ENCODE peak calls at places on chromosomes 13 and 19, in six cellular contexts. D is uterus, C is fibroblast of pulmonary artery, Q is bronchial epithelial cell, S is nephron progenitor cell, E is MCF 10A. U is an unnamed sample.

GRCh38 chr19:45667620-45668341 is at the start of gene GIPR:
- DNase-seq in D (no peak), C (no peak), Q (peak; percentile 85), S (peak; percentile 77), E (peak; percentile 55), U (no peak)

GRCh38 chr13:101398920-101399319 is 17.4 kb downstream of the NALCN start:
- DNase-seq in D (no peak), C (peak; percentile 20), Q (peak; percentile 12), S (no peak), E (no peak), U (no peak)

GRCh38 chr13:28679628-28680027 is 20.7 kb downstream of the POMP start:
- DNase-seq in D (no peak), C (peak; percentile 47), Q (peak; percentile 29), S (no peak), E (peak; percentile 27), U (no peak)

GRCh38 chr19:18135712-18136584 is 17.0 kb upstream of the PIK3R2 start:
- DNase-seq in D (no peak), C (no peak), Q (no peak), S (no peak), E (peak; percentile 41), U (no peak)

GRCh38 chr13:83941669-83942335 is 59.5 kb upstream of the SLITRK1 start:
- DNase-seq in D (no peak), C (no peak), Q (peak; percentile 92), S (no peak), E (peak; percentile 57), U (no peak)

GRCh38 chr19:8363803-8364771 is at the start of gene ANGPTL4:
- DNase-seq in D (peak; percentile 80), C (peak; percentile 88), Q (peak; percentile 41), S (peak; percentile 74), E (peak; percentile 89), U (no peak)

GRCh38 chr13:93318538-93318937 is 91.9 kb downstream of the GPC6 start:
- DNase-seq in D (no peak), C (peak; percentile 67), Q (peak; percentile 50), S (no peak), E (peak; percentile 67), U (no peak)

GRCh38 chr13:49499889-49500660 is 4.3 kb downstream of the PHF11 start:
- DNase-seq in D (no peak), C (peak; percentile 58), Q (peak; percentile 30), S (no peak), E (peak; percentile 31), U (no peak)

GRCh38 chr13:20721454-20722357 is 18.2 kb downstream of the IL17D start:
- DNase-seq in D (peak; percentile 39), C (peak; percentile 60), Q (peak; percentile 53), S (peak; percentile 35), E (peak; percentile 45), U (no peak)

GRCh38 chr19:1213391-1214286 is 8.1 kb downstream of the STK11 start:
- DNase-seq in D (peak; percentile 60), C (peak; percentile 73), Q (peak; percentile 96), S (peak; percentile 48), E (peak; percentile 91), U (no peak)

GRCh38 chr13:40786568-40786996 is 2.8 kb upstream of the SLC25A15 start:
- DNase-seq in D (no peak), C (peak; percentile 22), Q (no peak), S (no peak), E (no peak), U (no peak)

GRCh38 chr13:111415216-111415615 is 94.8 kb downstream of the TEX29 start:
- DNase-seq in D (no peak), C (no peak), Q (no peak), S (no peak), E (no peak), U (no peak)

GRCh38 chr13:73984949-73985691 is 149.1 kb downstream of the KLF12 start:
- DNase-seq in D (no peak), C (peak; percentile 36), Q (no peak), S (no peak), E (no peak), U (no peak)

GRCh38 chr13:100506600-100507422 is 81.8 kb downstream of the GGACT start:
- DNase-seq in D (no peak), C (no peak), Q (no peak), S (no peak), E (no peak), U (no peak)

GRCh38 chr19:45125360-45125759 is 32.4 kb downstream of the PPP1R37 start:
- DNase-seq in D (no peak), C (no peak), Q (no peak), S (no peak), E (no peak), U (no peak)

GRCh38 chr19:30557927-30558557 is 185.9 kb downstream of the ZNF536 start:
- DNase-seq in D (no peak), C (no peak), Q (no peak), S (no peak), E (no peak), U (no peak)

GRCh38 chr13:109803822-109804221 is 17.4 kb upstream of the IRS2 start:
- DNase-seq in D (no peak), C (no peak), Q (no peak), S (no peak), E (no peak), U (no peak)

GRCh38 chr19:6766357-6767080 is 716 bp downstream of the SH2D3A start:
- DNase-seq in D (no peak), C (no peak), Q (peak; percentile 59), S (no peak), E (peak; percentile 50), U (no peak)

GRCh38 chr19:10788146-10788545 is 47.9 kb downstream of the TMED1 start:
- DNase-seq in D (no peak), C (no peak), Q (no peak), S (no peak), E (no peak), U (no peak)

GRCh38 chr13:97212540-97213146 is 9.5 kb upstream of the MBNL2 start:
- DNase-seq in D (no peak), C (peak; percentile 61), Q (peak; percentile 38), S (no peak), E (peak; percentile 75), U (no peak)

GRCh38 chr19:53644061-53644816 is 12.4 kb downstream of the DPRX start:
- DNase-seq in D (no peak), C (no peak), Q (no peak), S (no peak), E (no peak), U (no peak)

GRCh38 chr19:9128171-9128570 is 1.4 kb upstream of the OR7G3 start:
- DNase-seq in D (no peak), C (peak; percentile 88), Q (peak; percentile 58), S (no peak), E (peak; percentile 52), U (no peak)

GRCh38 chr13:41813426-41813825 is 147.5 kb downstream of the VWA8 start:
- DNase-seq in D (no peak), C (peak; percentile 31), Q (peak; percentile 9), S (no peak), E (no peak), U (no peak)

GRCh38 chr13:104571161-104571889 is 1505.1 kb upstream of the SLC10A2 start:
- DNase-seq in D (peak; percentile 39), C (peak; percentile 92), Q (peak; percentile 89), S (peak; percentile 60), E (peak; percentile 80), U (no peak)

GRCh38 chr19:30428281-30428680 is 56.1 kb downstream of the ZNF536 start:
- DNase-seq in D (no peak), C (no peak), Q (no peak), S (no peak), E (no peak), U (no peak)

GRCh38 chr13:24612726-24613125 is 67.5 kb upstream of the ATP12A start:
- DNase-seq in D (no peak), C (no peak), Q (no peak), S (no peak), E (no peak), U (no peak)
- TF ChIP-seq CTCF in D (no peak), C (no peak), Q (no peak), S (no peak), E (no peak), U (no peak)

DNA sequence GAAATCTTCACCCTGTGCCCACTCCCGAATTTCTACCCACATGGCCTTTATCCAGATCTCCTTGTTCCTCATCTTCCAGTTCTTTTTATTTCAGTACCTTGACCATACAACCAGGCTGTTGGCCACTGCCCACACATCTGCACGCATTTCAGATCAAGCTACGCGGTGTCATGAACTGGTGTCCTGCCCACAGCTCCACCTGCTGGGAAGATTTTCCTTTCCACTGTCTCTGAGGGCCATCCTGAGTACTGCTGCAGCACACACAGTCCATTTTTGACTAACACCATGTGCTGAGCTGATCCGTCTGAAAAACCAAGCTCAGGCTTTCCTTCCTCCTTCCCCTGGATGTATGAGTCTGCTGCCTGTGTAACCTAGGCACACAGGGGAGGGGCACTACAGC is 71.8 kb downstream of the WASF3 start:
- DNase-seq in D (no peak), C (peak; percentile 17), Q (peak; percentile 7), S (no peak), E (no peak), U (no peak)
- TF ChIP-seq CTCF in D (no peak), C (peak; percentile 7), Q (peak; percentile 28), S (no peak), E (no peak), U (no peak)

GRCh38 chr19:51660975-51661600 is 14.5 kb upstream of the SIGLEC14 start:
- DNase-seq in D (peak; percentile 60), C (peak; percentile 88), Q (peak; percentile 54), S (peak; percentile 85), E (peak; percentile 90), U (peak; percentile 38)

GRCh38 chr19:51664131-51664530 is 17.5 kb upstream of the SIGLEC14 start:
- DNase-seq in D (no peak), C (no peak), Q (no peak), S (no peak), E (no peak), U (no peak)

GRCh38 chr19:51663650-51664049 is 17.0 kb upstream of the SIGLEC14 start:
- DNase-seq in D (no peak), C (no peak), Q (no peak), S (no peak), E (no peak), U (no peak)

GRCh38 chr19:51668167-51668566 is 21.5 kb upstream of the SIGLEC14 start:
- DNase-seq in D (no peak), C (no peak), Q (no peak), S (no peak), E (no peak), U (no peak)

GRCh38 chr19:51664997-51665396 is 18.4 kb upstream of the SIGLEC14 start:
- DNase-seq in D (no peak), C (no peak), Q (peak; percentile 22), S (no peak), E (peak; percentile 48), U (no peak)
- TF ChIP-seq CTCF in D (no peak), C (peak; percentile 22), Q (peak; percentile 21), S (no peak), E (peak; percentile 29), U (peak; percentile 25)

DNA sequence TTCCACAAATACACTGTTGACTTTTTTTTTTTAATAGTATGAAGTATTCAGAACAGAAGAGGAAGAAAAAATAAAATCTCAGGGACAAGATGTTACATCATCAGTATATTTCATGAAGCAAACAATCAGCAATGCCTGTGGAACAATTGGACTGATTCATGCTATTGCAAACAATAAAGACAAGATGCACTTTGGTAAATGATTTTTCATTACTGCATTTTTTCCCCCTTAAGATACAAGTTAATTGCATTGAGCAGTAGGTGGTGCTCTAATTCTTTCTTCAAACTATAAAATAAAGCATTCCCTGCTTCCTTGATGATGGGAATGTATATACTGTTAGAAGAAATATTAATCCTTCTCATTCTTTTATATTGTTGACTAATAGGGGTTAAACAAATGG is 17.1 kb downstream of the UCHL3 start:
- DNase-seq in D (no peak), C (peak; percentile 80), Q (peak; percentile 70), S (no peak), E (peak; percentile 35), U (no peak)
- TF ChIP-seq CTCF in D (no peak), C (peak; percentile 52), Q (peak; percentile 14), S (no peak), E (no peak), U (peak; percentile 15)

U was measured in GM12864.